ENCODE peak calls at places on chromosomes 2 and 18, in ten cellular contexts. W, X, J, A, E, O, U, Y, T and K are unnamed samples.

GRCh38 chr2:128984066-128984465 is 665.4 kb upstream of the HS6ST1 start:
- DNase-seq in W (no peak), X (no peak), J (no peak), A (no peak), E (no peak), O (no peak), U (no peak), Y (no peak), T (no peak), K (no peak)

GRCh38 chr2:236117861-236118269 is 50.3 kb downstream of the GBX2 start:
- DNase-seq in W (no peak), X (no peak), J (no peak), A (no peak), E (no peak), O (no peak), U (no peak), Y (no peak), T (no peak), K (no peak)

GRCh38 chr18:27665264-27665799 is 480.2 kb upstream of the CHST9 start:
- DNase-seq in W (no peak), X (no peak), J (no peak), A (peak), E (no peak), O (no peak), U (no peak), Y (no peak), T (no peak), K (no peak)

GRCh38 chr2:218290316-218291261 is 1.7 kb downstream of the TMBIM1 start:
- DNase-seq in W (no peak), X (no peak), J (no peak), A (no peak), E (peak), O (peak), U (no peak), Y (no peak), T (peak), K (no peak)

GRCh38 chr2:207135801-207136457 is 29.8 kb downstream of the KLF7 start:
- DNase-seq in W (no peak), X (no peak), J (no peak), A (no peak), E (no peak), O (no peak), U (no peak), Y (no peak), T (no peak), K (no peak)

GRCh38 chr2:179226203-179226960 is 38.2 kb downstream of the SESTD1 start:
- DNase-seq in W (no peak), X (no peak), J (no peak), A (no peak), E (no peak), O (no peak), U (no peak), Y (no peak), T (no peak), K (no peak)

GRCh38 chr2:169131587-169132512 is 62.5 kb downstream of the DHRS9 start:
- DNase-seq in W (peak), X (no peak), J (no peak), A (peak), E (peak), O (no peak), U (no peak), Y (no peak), T (peak), K (no peak)

GRCh38 chr2:74514368-74515270 is at the start of gene TLX2:
- DNase-seq in W (no peak), X (no peak), J (no peak), A (no peak), E (no peak), O (no peak), U (no peak), Y (peak), T (no peak), K (peak)

GRCh38 chr2:128724994-128725393 is 406.3 kb upstream of the HS6ST1 start:
- DNase-seq in W (no peak), X (no peak), J (peak), A (no peak), E (no peak), O (no peak), U (no peak), Y (no peak), T (no peak), K (no peak)

GRCh38 chr18:9673296-9674251 is 34.5 kb upstream of the RAB31 start:
- DNase-seq in W (peak), X (no peak), J (peak), A (peak), E (peak), O (no peak), U (no peak), Y (no peak), T (peak), K (no peak)

GRCh38 chr2:234178309-234179030 is 128.0 kb downstream of the SPP2 start:
- DNase-seq in W (peak), X (no peak), J (no peak), A (peak), E (no peak), O (no peak), U (peak), Y (no peak), T (no peak), K (no peak)

GRCh38 chr2:41199320-41199719 is 747.4 kb upstream of the SLC8A1 start:
- DNase-seq in W (no peak), X (no peak), J (no peak), A (no peak), E (no peak), O (no peak), U (no peak), Y (no peak), T (no peak), K (no peak)

GRCh38 chr2:202771741-202772470 is 99.7 kb downstream of the ICA1L start:
- DNase-seq in W (peak), X (no peak), J (no peak), A (no peak), E (no peak), O (no peak), U (no peak), Y (no peak), T (no peak), K (no peak)

GRCh38 chr2:142734770-142735169 is 142.7 kb upstream of the KYNU start:
- DNase-seq in W (peak), X (no peak), J (no peak), A (no peak), E (no peak), O (no peak), U (no peak), Y (no peak), T (no peak), K (no peak)

GRCh38 chr2:180314086-180314485 is 307.0 kb upstream of the CWC22 start:
- DNase-seq in W (peak), X (no peak), J (no peak), A (peak), E (no peak), O (no peak), U (no peak), Y (no peak), T (no peak), K (no peak)

GRCh38 chr2:86625096-86625495 is 1.4 kb upstream of the RNF103 start:
- DNase-seq in W (no peak), X (no peak), J (no peak), A (no peak), E (no peak), O (no peak), U (no peak), Y (no peak), T (no peak), K (no peak)

GRCh38 chr2:216210711-216211131 is 101.6 kb downstream of the XRCC5 start:
- DNase-seq in W (peak), X (no peak), J (no peak), A (peak), E (no peak), O (no peak), U (no peak), Y (peak), T (no peak), K (no peak)

GRCh38 chr2:43027103-43027482 is 199.3 kb downstream of the ZFP36L2 start:
- DNase-seq in W (no peak), X (no peak), J (no peak), A (no peak), E (no peak), O (no peak), U (no peak), Y (no peak), T (no peak), K (no peak)

GRCh38 chr2:171490577-171490976 is 31.7 kb upstream of the CYBRD1 start:
- DNase-seq in W (no peak), X (no peak), J (no peak), A (no peak), E (no peak), O (no peak), U (no peak), Y (no peak), T (no peak), K (no peak)

GRCh38 chr2:104897515-104898184 is 43.7 kb downstream of the POU3F3 start:
- DNase-seq in W (peak), X (no peak), J (no peak), A (peak), E (no peak), O (no peak), U (no peak), Y (no peak), T (no peak), K (no peak)

GRCh38 chr2:62296833-62297641 is 101.1 kb downstream of the B3GNT2 start:
- DNase-seq in W (no peak), X (no peak), J (no peak), A (no peak), E (no peak), O (no peak), U (no peak), Y (no peak), T (no peak), K (no peak)

GRCh38 chr2:48471048-48471474 is 58.9 kb upstream of the STON1 start:
- DNase-seq in W (peak), X (peak), J (no peak), A (peak), E (no peak), O (no peak), U (no peak), Y (peak), T (no peak), K (no peak)

GRCh38 chr2:28452534-28453081 is 43.3 kb upstream of the PLB1 start:
- DNase-seq in W (peak), X (peak), J (no peak), A (peak), E (peak), O (peak), U (peak), Y (peak), T (peak), K (peak)

GRCh38 chr2:135047295-135047694 is at the start of gene MAP3K19:
- DNase-seq in W (no peak), X (no peak), J (no peak), A (peak), E (no peak), O (no peak), U (no peak), Y (no peak), T (no peak), K (no peak)

GRCh38 chr2:71718686-71719085 is 265.3 kb downstream of the DYSF start:
- DNase-seq in W (no peak), X (no peak), J (no peak), A (no peak), E (no peak), O (no peak), U (no peak), Y (no peak), T (no peak), K (no peak)

GRCh38 chr2:199439542-199439941 is 18.2 kb downstream of the SATB2 start:
- DNase-seq in W (no peak), X (no peak), J (no peak), A (no peak), E (no peak), O (no peak), U (no peak), Y (no peak), T (no peak), K (no peak)
- TF ChIP-seq CTCF in W (no peak), X (no peak), J (no peak), A (no peak), E (no peak), O (no peak), U (no peak), Y (no peak), T (no peak), K (no peak)

GRCh38 chr2:200673191-200673590 is 87.4 kb downstream of the AOX1 start:
- DNase-seq in W (no peak), X (no peak), J (no peak), A (no peak), E (no peak), O (no peak), U (no peak), Y (no peak), T (no peak), K (no peak)

GRCh38 chr2:200681731-200682130 is 95.9 kb downstream of the AOX1 start:
- DNase-seq in W (peak), X (no peak), J (no peak), A (peak), E (no peak), O (no peak), U (no peak), Y (no peak), T (no peak), K (no peak)

GRCh38 chr2:200679157-200679934 is 93.5 kb downstream of the AOX1 start:
- DNase-seq in W (no peak), X (no peak), J (no peak), A (no peak), E (no peak), O (no peak), U (no peak), Y (no peak), T (no peak), K (no peak)

GRCh38 chr2:200677161-200677560 is 91.3 kb downstream of the AOX1 start:
- DNase-seq in W (no peak), X (no peak), J (no peak), A (no peak), E (no peak), O (no peak), U (no peak), Y (no peak), T (no peak), K (no peak)

GRCh38 chr2:200677721-200678532 is 92.1 kb downstream of the AOX1 start:
- DNase-seq in W (peak), X (no peak), J (no peak), A (peak), E (no peak), O (no peak), U (peak), Y (no peak), T (no peak), K (no peak)
- TF ChIP-seq CTCF in W (no peak), X (no peak), J (no peak), A (peak), E (no peak), O (no peak), U (no peak), Y (no peak), T (no peak), K (no peak)

GRCh38 chr2:60513191-60513590 is 40.3 kb downstream of the BCL11A start:
- DNase-seq in W (no peak), X (no peak), J (no peak), A (no peak), E (no peak), O (no peak), U (no peak), Y (no peak), T (no peak), K (no peak)
- TF ChIP-seq CTCF in W (no peak), X (no peak), J (no peak), A (no peak), E (no peak), O (no peak), U (no peak), Y (no peak), T (no peak), K (no peak)

DNA sequence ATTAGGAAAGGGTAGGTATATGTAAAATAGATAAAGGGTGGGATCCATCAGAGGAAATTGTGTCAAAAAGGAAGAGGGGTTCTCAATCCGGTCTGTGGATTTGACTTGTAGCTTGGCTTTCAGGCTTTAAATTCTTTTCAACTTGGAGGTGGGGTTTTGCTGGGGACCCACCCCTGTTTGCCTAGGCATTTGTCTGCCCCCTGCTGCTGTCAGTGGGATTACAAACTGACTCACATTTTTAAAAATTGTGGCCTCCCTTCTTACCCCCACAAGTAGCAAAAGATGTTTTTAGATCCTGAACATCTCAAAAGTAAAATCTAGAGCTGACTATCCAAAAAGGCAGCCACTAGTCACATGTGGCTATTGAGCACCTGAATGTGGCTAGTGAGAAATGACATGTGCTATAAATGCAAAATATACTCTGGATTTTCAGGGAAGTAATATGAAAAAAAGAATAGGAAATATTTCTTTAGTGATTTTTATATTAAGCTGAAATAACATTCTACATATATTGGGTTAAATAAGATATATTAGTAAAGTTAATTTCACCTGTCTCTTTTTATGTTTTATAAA is 178.9 kb downstream of the GFPT1 start:
- DNase-seq in W (no peak), X (no peak), J (no peak), A (peak), E (no peak), O (no peak), U (no peak), Y (no peak), T (peak), K (no peak)
- TF ChIP-seq CTCF in W (peak), X (no peak), J (peak), A (peak), E (peak), O (no peak), U (no peak), Y (no peak), T (peak), K (no peak)

GRCh38 chr2:148529745-148530144 is 114.8 kb upstream of the EPC2 start:
- DNase-seq in W (no peak), X (no peak), J (peak), A (no peak), E (no peak), O (no peak), U (no peak), Y (no peak), T (no peak), K (no peak)
- TF ChIP-seq CTCF in W (no peak), X (no peak), J (no peak), A (no peak), E (no peak), O (no peak), U (no peak), Y (no peak), T (no peak), K (no peak)

GRCh38 chr2:24680196-24680595 is 113.0 kb downstream of the PTRHD1 start:
- DNase-seq in W (no peak), X (no peak), J (no peak), A (no peak), E (no peak), O (no peak), U (no peak), Y (no peak), T (no peak), K (no peak)
- TF ChIP-seq CTCF in W (no peak), X (no peak), J (no peak), A (no peak), E (no peak), O (no peak), U (no peak), Y (no peak), T (no peak), K (no peak)